ENCODE peak calls at places on chromosome 15, in seven cellular contexts. S, A, U, H, D, R and F are unnamed samples.

GRCh38 chr15:81937189-81937588 is 108.6 kb downstream of the MEX3B start:
- DNase-seq in A (no peak), S (no peak), D (no peak), H (no peak), R (no peak), U (no peak), F (no peak)

GRCh38 chr15:31605467-31605931 is 278.9 kb downstream of the KLF13 start:
- DNase-seq in R (no peak), U (no peak), D (no peak), A (no peak), S (no peak), H (no peak), F (peak)

GRCh38 chr15:84818221-84819131 is 1.3 kb downstream of the ALPK3 start:
- DNase-seq in U (no peak), H (no peak), R (no peak), D (no peak), A (peak), S (no peak), F (peak)

GRCh38 chr15:76514292-76514691 is 177.7 kb downstream of the ISL2 start:
- DNase-seq in D (no peak), H (no peak), R (no peak), U (no peak), S (no peak), A (peak), F (no peak)

GRCh38 chr15:48537277-48538113 is 108.0 kb downstream of the FBN1 start:
- DNase-seq in D (no peak), S (no peak), A (no peak), H (no peak), R (no peak), U (no peak), F (no peak)

GRCh38 chr15:66646308-66646707 is 55.7 kb upstream of the SMAD6 start:
- DNase-seq in R (no peak), U (no peak), A (no peak), S (no peak), D (peak), H (no peak), F (no peak)

GRCh38 chr15:51737538-51738305 is at the start of gene LYSMD2:
- DNase-seq in S (peak), R (peak), D (no peak), A (peak), U (peak), H (no peak), F (peak)

GRCh38 chr15:66860844-66861243 is 158.8 kb downstream of the SMAD6 start:
- DNase-seq in D (no peak), R (no peak), S (no peak), U (no peak), A (no peak), H (no peak), F (no peak)

GRCh38 chr15:22979699-22980188 is 424 bp downstream of the CYFIP1 start:
- DNase-seq in H (no peak), U (peak), S (no peak), D (no peak), R (no peak), A (no peak), F (no peak)

GRCh38 chr15:60829416-60829815 is 350.5 kb upstream of the ICE2 start:
- DNase-seq in A (no peak), R (no peak), H (no peak), D (no peak), S (no peak), U (peak), F (no peak)

GRCh38 chr15:65888998-65889397 is 19.7 kb downstream of the RAB11A start:
- DNase-seq in D (no peak), R (no peak), A (no peak), U (no peak), H (no peak), S (peak), F (no peak)

GRCh38 chr15:88736204-88736603 is 67.0 kb upstream of the ACAN start:
- DNase-seq in R (no peak), U (no peak), H (no peak), S (no peak), A (no peak), D (no peak), F (no peak)

GRCh38 chr15:98855067-98855814 is 152.4 kb downstream of the PGPEP1L start:
- DNase-seq in D (no peak), R (no peak), A (peak), S (no peak), U (no peak), H (no peak), F (no peak)

GRCh38 chr15:39680868-39681267 is 100.0 kb downstream of the THBS1 start:
- DNase-seq in S (no peak), A (no peak), D (peak), R (no peak), U (no peak), H (no peak), F (peak)

GRCh38 chr15:80403712-80404056 is 498 bp upstream of the ARNT2 start:
- DNase-seq in R (no peak), H (peak), U (peak), A (peak), D (no peak), S (no peak), F (peak)

GRCh38 chr15:26210980-26211379 is 347.9 kb upstream of the ATP10A start:
- DNase-seq in S (no peak), A (no peak), U (no peak), R (no peak), H (no peak), D (no peak), F (no peak)

GRCh38 chr15:80953953-80954778 is 35.5 kb downstream of the MESD start:
- DNase-seq in R (no peak), U (no peak), H (no peak), D (no peak), A (no peak), S (no peak), F (no peak)

GRCh38 chr15:75346796-75347221 is at the start of gene NEIL1:
- DNase-seq in H (no peak), A (no peak), U (no peak), D (no peak), R (no peak), S (no peak), F (no peak)

GRCh38 chr15:59249816-59250215 is 43.2 kb downstream of the LDHAL6B start:
- DNase-seq in A (no peak), D (no peak), S (no peak), H (no peak), U (no peak), R (no peak), F (no peak)

GRCh38 chr15:41840092-41840491 is 1.4 kb downstream of the PLA2G4B start:
- DNase-seq in R (no peak), D (no peak), S (no peak), U (no peak), A (no peak), H (no peak), F (no peak)

GRCh38 chr15:95150466-95150865 is 919.1 kb downstream of the MCTP2 start:
- DNase-seq in S (no peak), R (no peak), H (no peak), A (no peak), U (no peak), D (no peak), F (no peak)

GRCh38 chr15:77803487-77803886 is 170.8 kb upstream of the LINGO1 start:
- DNase-seq in D (no peak), H (no peak), A (no peak), R (no peak), U (no peak), S (no peak), F (no peak)

GRCh38 chr15:50182233-50183013 is 427 bp downstream of the SLC27A2 start:
- DNase-seq in H (peak), S (peak), R (no peak), D (no peak), A (peak), U (peak), F (peak)

GRCh38 chr15:85388962-85389361 is 8.6 kb downstream of the AKAP13 start:
- DNase-seq in H (no peak), A (no peak), R (no peak), U (no peak), S (no peak), D (no peak), F (no peak)

GRCh38 chr15:95718441-95718840 is 612.1 kb upstream of the NR2F2 start:
- DNase-seq in A (no peak), S (no peak), R (no peak), H (no peak), D (no peak), U (no peak), F (peak)